ENCODE peak calls at places on chromosomes 4 and X, in seven cellular contexts. F is naive thymus-derived CD4-positive, alpha-beta T cell; M is sigmoid colon; T is heart right ventricle; Y is adrenal gland; E is bronchial epithelial cell; Q is tibial nerve. B is an unnamed sample.

GRCh38 chr4:121789470-121789869 is 11.7 kb upstream of the EXOSC9 start:
- DNase-seq in Q (no peak), T (no peak), E (no peak), F (no peak), Y (no peak), M (no peak), B (no peak)

GRCh38 chr4:178633263-178633662 is 1191.0 kb upstream of the AGA start:
- DNase-seq in F (no peak), Y (no peak), T (no peak), E (no peak), Q (no peak), M (no peak), B (no peak)

GRCh38 chrX:143536176-143536575 is 18.9 kb upstream of the SPANXN3 start:
- DNase-seq in Y (no peak), E (no peak), M (no peak), F (no peak), T (no peak), Q (no peak), B (no peak)

GRCh38 chr4:96315815-96316214 is 475.9 kb downstream of the PDHA2 start:
- DNase-seq in Q (no peak), F (no peak), Y (no peak), M (no peak), T (no peak), E (no peak), B (peak; percentile 58)

GRCh38 chr4:30727409-30727808 is 7.2 kb downstream of the PCDH7 start:
- DNase-seq in Q (no peak), Y (no peak), M (no peak), E (no peak), T (no peak), F (no peak), B (no peak)

GRCh38 chrX:110359273-110359672 is 625 bp downstream of the RTL9 start:
- DNase-seq in Y (no peak), E (no peak), T (no peak), F (no peak), Q (no peak), M (no peak), B (no peak)

GRCh38 chrX:18997916-18998315 is 14.0 kb upstream of the PHKA2 start:
- DNase-seq in M (no peak), Q (no peak), Y (no peak), T (no peak), F (no peak), E (no peak), B (no peak)

GRCh38 chrX:83469551-83469950 is 38.5 kb upstream of the POU3F4 start:
- DNase-seq in Q (no peak), Y (peak; percentile 29), T (no peak), F (no peak), M (no peak), E (peak; percentile 5), B (no peak)

GRCh38 chrX:134622056-134622812 is 36.0 kb downstream of the PLAC1 start:
- DNase-seq in F (no peak), Q (no peak), T (no peak), E (peak; percentile 79), Y (no peak), M (no peak), B (no peak)

GRCh38 chrX:10755477-10756334 is 135.3 kb upstream of the MID1 start:
- DNase-seq in M (no peak), T (no peak), E (no peak), F (no peak), Y (no peak), Q (no peak), B (peak; percentile 80)

GRCh38 chr4:142095886-142096605 is 459.7 kb downstream of the IL15 start:
- DNase-seq in Y (peak; percentile 75), T (no peak), M (peak; percentile 75), E (peak; percentile 92), Q (no peak), F (no peak), B (peak; percentile 91)

GRCh38 chr4:62917649-62918048 is 1491.6 kb downstream of the TECRL start:
- DNase-seq in T (no peak), Y (no peak), F (no peak), M (no peak), Q (no peak), E (peak; percentile 1), B (no peak)

GRCh38 chrX:125131146-125131545 is 188.5 kb upstream of the TEX13C start:
- DNase-seq in T (no peak), M (no peak), F (no peak), Q (no peak), Y (no peak), E (peak; percentile 28), B (peak; percentile 14)

GRCh38 chr4:169940460-169940859 is 85.7 kb downstream of the MFAP3L start:
- DNase-seq in F (no peak), Y (no peak), T (no peak), Q (no peak), M (no peak), E (no peak), B (no peak)

GRCh38 chr4:25925486-25926201 is 11.6 kb downstream of the SMIM20 start:
- DNase-seq in Q (peak; percentile 35), E (peak; percentile 35), F (no peak), T (peak; percentile 28), M (no peak), Y (no peak), B (peak; percentile 41)

GRCh38 chrX:9997524-9997923 is 30.4 kb downstream of the CLDN34 start:
- DNase-seq in E (no peak), Y (no peak), T (peak; percentile 29), M (no peak), F (no peak), Q (no peak), B (no peak)

GRCh38 chr4:80006935-80007744 is 65.9 kb downstream of the ANTXR2 start:
- DNase-seq in F (no peak), T (no peak), M (no peak), Q (no peak), Y (no peak), E (peak; percentile 43), B (peak; percentile 81)

GRCh38 chr4:88054909-88055308 is 47.5 kb downstream of the PKD2 start:
- DNase-seq in T (no peak), F (no peak), M (no peak), E (peak; percentile 57), Q (no peak), Y (peak; percentile 31), B (peak; percentile 59)

GRCh38 chr4:169153451-169153850 is 117.3 kb downstream of the SH3RF1 start:
- DNase-seq in M (no peak), F (no peak), Y (no peak), Q (no peak), T (no peak), E (no peak), B (no peak)

GRCh38 chrX:13369541-13370140 is 49.8 kb upstream of the ATXN3L start:
- DNase-seq in Q (no peak), T (no peak), F (no peak), E (no peak), Y (no peak), M (no peak), B (no peak)

GRCh38 chr4:23667659-23668058 is 222.2 kb downstream of the PPARGC1A start:
- DNase-seq in Q (no peak), Y (no peak), F (no peak), M (no peak), E (no peak), T (no peak), B (no peak)

GRCh38 chr4:114108869-114109268 is 129.4 kb upstream of the ARSJ start:
- DNase-seq in M (no peak), F (no peak), Q (no peak), E (peak; percentile 86), T (no peak), Y (no peak), B (no peak)

GRCh38 chr4:6902318-6903042 is 7.1 kb upstream of the TBC1D14 start:
- DNase-seq in M (peak; percentile 53), Y (no peak), E (no peak), T (no peak), Q (no peak), F (no peak), B (no peak)

GRCh38 chr4:169446824-169447223 is 165.6 kb downstream of the NEK1 start:
- DNase-seq in F (no peak), Q (no peak), M (no peak), E (no peak), T (no peak), Y (no peak), B (no peak)

GRCh38 chr4:73978886-73979285 is 2.9 kb downstream of the PF4 start:
- DNase-seq in E (peak; percentile 71), M (no peak), T (no peak), F (no peak), Y (no peak), Q (no peak), B (no peak)

DNA sequence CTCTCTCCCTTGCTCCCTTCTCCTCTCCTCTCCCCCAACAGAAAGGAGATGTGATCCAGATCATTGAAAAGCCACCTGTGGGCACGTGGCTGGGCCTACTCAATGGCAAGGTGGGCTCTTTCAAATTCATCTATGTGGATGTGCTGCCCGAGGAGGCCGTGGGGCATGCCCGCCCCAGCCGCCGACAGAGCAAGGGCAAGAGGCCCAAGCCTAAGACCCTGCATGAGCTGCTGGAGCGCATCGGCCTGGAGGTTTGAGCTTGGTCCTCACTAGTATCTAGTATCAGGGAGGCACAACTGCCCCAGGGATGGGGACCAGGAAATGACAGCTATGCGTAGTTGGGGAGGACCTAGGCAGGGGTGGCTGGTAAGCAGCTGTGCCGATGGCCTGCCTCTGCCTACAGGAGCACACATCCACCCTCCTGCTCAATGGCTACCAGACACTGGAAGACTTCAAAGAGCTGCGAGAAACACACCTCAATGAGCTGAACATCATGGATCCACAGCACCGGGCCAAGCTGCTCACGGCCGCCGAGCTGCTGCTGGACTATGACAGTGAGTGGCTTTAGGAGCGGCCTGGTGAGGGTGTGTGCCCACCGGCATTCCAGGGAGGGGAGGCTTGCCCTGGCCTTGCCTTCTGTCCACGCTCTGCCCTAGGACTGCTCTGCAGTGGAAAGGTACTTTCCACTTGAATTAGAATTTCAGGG is 13.0 kb downstream of the SASH3 start:
- DNase-seq in Q (no peak), F (no peak), Y (no peak), M (peak; percentile 61), T (no peak), E (no peak), B (no peak)
- H3K36me3 ChIP-seq in Q (no peaks in the 10 kb centered on the region), F (peaks cover 12% of the 10 kb centered on the region), Y (no peaks in the 10 kb centered on the region), M (no peaks in the 10 kb centered on the region), T (no peaks in the 10 kb centered on the region), E (no peaks in the 10 kb centered on the region), B (no peaks in the 10 kb centered on the region)

GRCh38 chr4:8411351-8412180 is 29.0 kb downstream of the ACOX3 start:
- DNase-seq in Q (no peak), T (no peak), M (no peak), F (no peak), E (no peak), Y (no peak), B (no peak)
- H3K36me3 ChIP-seq in Q (no peaks in the 10 kb centered on the region), T (peaks cover 19% of the 10 kb centered on the region), M (peaks cover 9% of the 10 kb centered on the region), F (peaks cover 9% of the 10 kb centered on the region), E (peaks cover 13% of the 10 kb centered on the region), Y (peaks cover 35% of the 10 kb centered on the region), B (peaks cover 17% of the 10 kb centered on the region)

DNA sequence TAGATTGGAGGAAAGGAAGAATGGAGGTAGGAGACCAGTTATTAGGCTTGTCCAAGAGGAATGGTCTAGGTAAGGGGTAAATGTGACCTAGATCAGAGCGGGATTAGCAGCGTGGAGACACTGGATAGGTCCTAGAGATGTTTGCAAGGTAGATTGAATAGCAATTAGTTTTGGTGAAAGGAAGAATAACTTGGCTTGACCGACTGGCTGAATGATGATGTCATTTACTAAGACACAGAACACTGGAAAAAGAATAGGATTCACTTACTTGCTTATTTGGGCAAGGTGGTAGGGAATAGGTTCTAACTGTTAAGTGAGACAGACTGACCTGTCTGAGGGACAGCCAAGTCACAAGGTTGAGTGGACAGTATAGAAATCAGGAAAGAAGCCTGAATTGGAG is 71.3 kb downstream of the VEGFC start:
- DNase-seq in Y (no peak), Q (no peak), M (no peak), F (no peak), T (no peak), E (no peak), B (no peak)
- H3K36me3 ChIP-seq in Y (no peaks in the 10 kb centered on the region), Q (no peaks in the 10 kb centered on the region), M (no peaks in the 10 kb centered on the region), F (no peaks in the 10 kb centered on the region), T (no peaks in the 10 kb centered on the region), E (no peaks in the 10 kb centered on the region), B (no peaks in the 10 kb centered on the region)

GRCh38 chr4:1978226-1978625 is 30.5 kb downstream of the NELFA start:
- DNase-seq in T (no peak), E (no peak), Q (no peak), F (no peak), Y (no peak), M (no peak), B (no peak)
- H3K36me3 ChIP-seq in T (peaks cover 69% of the 10 kb centered on the region), E (peaks cover 22% of the 10 kb centered on the region), Q (no peaks in the 10 kb centered on the region), F (peaks cover 12% of the 10 kb centered on the region), Y (peaks cover 64% of the 10 kb centered on the region), M (peaks cover 32% of the 10 kb centered on the region), B (peaks cover 52% of the 10 kb centered on the region)